ENCODE peak calls at places on chromosomes 7 and 10, in ten cellular contexts. P is adrenal gland; C is AG04450; Y is left ventricle myocardium inferior; O is NT2/D1; L is GM23248; U is astrocyte; N is IMR-90; I is tibial artery; W is CD4-positive, CD25-positive, alpha-beta regulatory T cell. V is an unnamed sample.

GRCh38 chr10:111128331-111129167 is 51.7 kb downstream of the ADRA2A start:
- DNase-seq in P (peak; percentile 55), C (no peak), Y (no peak), O (no peak), L (peak; percentile 87), U (peak; percentile 19), N (peak; percentile 12), I (no peak), W (no peak), V (peak; percentile 50)

GRCh38 chr10:62062752-62063512 is 161.4 kb downstream of the ARID5B start:
- DNase-seq in P (no peak), C (no peak), Y (no peak), O (no peak), L (peak; percentile 68), U (no peak), N (no peak), I (no peak), W (no peak), V (no peak)

GRCh38 chr10:24907956-24908355 is 44.5 kb downstream of the PRTFDC1 start:
- DNase-seq in P (no peak), C (no peak), Y (no peak), O (no peak), L (no peak), U (no peak), N (no peak), I (no peak), W (no peak), V (no peak)

GRCh38 chr7:114481995-114482394 is 67.4 kb downstream of the FOXP2 start:
- DNase-seq in P (no peak), C (peak; percentile 16), Y (no peak), O (no peak), L (peak; percentile 66), U (peak; percentile 17), N (peak; percentile 69), I (no peak), W (no peak), V (no peak)

GRCh38 chr10:107855933-107856332 is 691.4 kb upstream of the SORCS1 start:
- DNase-seq in P (no peak), C (no peak), Y (no peak), O (no peak), L (peak; percentile 13), U (no peak), N (no peak), I (no peak), W (no peak), V (no peak)

GRCh38 chr7:16881809-16882208 is at the start of gene AGR3:
- DNase-seq in P (no peak), C (no peak), Y (no peak), O (no peak), L (no peak), U (no peak), N (no peak), I (no peak), W (no peak), V (no peak)

GRCh38 chr10:118423800-118424479 is 81.8 kb upstream of the FAM204A start:
- DNase-seq in P (peak; percentile 87), C (peak; percentile 62), Y (peak; percentile 78), O (peak; percentile 94), L (peak; percentile 97), U (peak; percentile 67), N (peak; percentile 81), I (peak; percentile 78), W (peak; percentile 37), V (peak; percentile 97)

GRCh38 chr10:50385610-50386009 is 134.3 kb upstream of the ASAH2 start:
- DNase-seq in P (peak; percentile 19), C (no peak), Y (peak; percentile 22), O (no peak), L (peak; percentile 24), U (no peak), N (no peak), I (peak; percentile 48), W (no peak), V (no peak)

GRCh38 chr10:123154943-123155505 is 822 bp downstream of the BUB3 start:
- DNase-seq in P (peak; percentile 55), C (no peak), Y (no peak), O (no peak), L (peak; percentile 77), U (peak; percentile 50), N (peak; percentile 40), I (no peak), W (no peak), V (peak; percentile 82)

GRCh38 chr7:73647725-73648592 is 19.7 kb upstream of the VPS37D start:
- DNase-seq in P (no peak), C (no peak), Y (no peak), O (no peak), L (peak; percentile 48), U (no peak), N (no peak), I (no peak), W (no peak), V (peak; percentile 82)

GRCh38 chr10:12777840-12778585 is 223.5 kb downstream of the CCDC3 start:
- DNase-seq in P (no peak), C (no peak), Y (peak; percentile 22), O (no peak), L (no peak), U (no peak), N (no peak), I (no peak), W (no peak), V (no peak)

GRCh38 chr7:158267737-158268435 is 319.7 kb downstream of the PTPRN2 start:
- DNase-seq in P (no peak), C (no peak), Y (no peak), O (no peak), L (no peak), U (no peak), N (no peak), I (no peak), W (no peak), V (no peak)
- H3K9me3 ChIP-seq in P (no peaks in the 10 kb centered on the region), C (peaks cover 97% of the 10 kb centered on the region), Y (no peaks in the 10 kb centered on the region), O (no peaks in the 10 kb centered on the region), L (no peaks in the 10 kb centered on the region), U (peaks cover 11% of the 10 kb centered on the region), N (peaks cover 72% of the 10 kb centered on the region), I (no peaks in the 10 kb centered on the region), W (no peaks in the 10 kb centered on the region), V (peaks cover 55% of the 10 kb centered on the region)

GRCh38 chr7:37312608-37313007 is 136.1 kb downstream of the ELMO1 start:
- DNase-seq in P (no peak), C (no peak), Y (no peak), O (no peak), L (no peak), U (no peak), N (no peak), I (no peak), W (no peak), V (no peak)
- H3K9me3 ChIP-seq in P (no peaks in the 10 kb centered on the region), C (peaks cover 28% of the 10 kb centered on the region), Y (no peaks in the 10 kb centered on the region), O (no peaks in the 10 kb centered on the region), L (no peaks in the 10 kb centered on the region), U (no peaks in the 10 kb centered on the region), N (peaks cover 6% of the 10 kb centered on the region), I (no peaks in the 10 kb centered on the region), W (no peaks in the 10 kb centered on the region), V (peaks cover 4% of the 10 kb centered on the region)

GRCh38 chr7:157904211-157904865 is 567.5 kb downstream of the DNAJB6 start:
- DNase-seq in P (no peak), C (no peak), Y (no peak), O (no peak), L (no peak), U (no peak), N (no peak), I (no peak), W (no peak), V (peak; percentile 44)

GRCh38 chr7:157903715-157904114 is 566.9 kb downstream of the DNAJB6 start:
- DNase-seq in P (no peak), C (no peak), Y (no peak), O (no peak), L (no peak), U (no peak), N (no peak), I (no peak), W (no peak), V (peak; percentile 48)

GRCh38 chr7:157905740-157906461 is 569.1 kb downstream of the DNAJB6 start:
- DNase-seq in P (no peak), C (no peak), Y (peak; percentile 52), O (peak; percentile 81), L (no peak), U (no peak), N (no peak), I (no peak), W (no peak), V (peak; percentile 81)

GRCh38 chr7:157903296-157903695 is 566.5 kb downstream of the DNAJB6 start:
- DNase-seq in P (no peak), C (no peak), Y (no peak), O (no peak), L (no peak), U (no peak), N (no peak), I (no peak), W (no peak), V (no peak)

GRCh38 chr7:157904866-157905215 is 568.0 kb downstream of the DNAJB6 start:
- DNase-seq in P (no peak), C (no peak), Y (no peak), O (no peak), L (no peak), U (no peak), N (no peak), I (no peak), W (no peak), V (no peak)
- H3K9me3 ChIP-seq in P (no peaks in the 10 kb centered on the region), C (peaks cover 89% of the 10 kb centered on the region), Y (no peaks in the 10 kb centered on the region), O (no peaks in the 10 kb centered on the region), L (no peaks in the 10 kb centered on the region), U (peaks cover 2% of the 10 kb centered on the region), N (peaks cover 57% of the 10 kb centered on the region), I (no peaks in the 10 kb centered on the region), W (no peaks in the 10 kb centered on the region), V (peaks cover 82% of the 10 kb centered on the region)

GRCh38 chr7:57211428-57212100 is 79.3 kb upstream of the ZNF479 start:
- DNase-seq in P (no peak), C (no peak), Y (no peak), O (no peak), L (no peak), U (no peak), N (no peak), I (no peak), W (no peak), V (no peak)
- H3K9me3 ChIP-seq in P (no peaks in the 10 kb centered on the region), C (peaks cover 74% of the 10 kb centered on the region), Y (peaks cover 62% of the 10 kb centered on the region), O (no peaks in the 10 kb centered on the region), L (no peaks in the 10 kb centered on the region), U (peaks cover under 1% of the 10 kb centered on the region), N (peaks cover 26% of the 10 kb centered on the region), I (no peaks in the 10 kb centered on the region), W (no peaks in the 10 kb centered on the region), V (peaks cover 62% of the 10 kb centered on the region)

GRCh38 chr7:157944734-157945291 is 608.0 kb downstream of the DNAJB6 start:
- DNase-seq in P (no peak), C (no peak), Y (no peak), O (no peak), L (no peak), U (no peak), N (no peak), I (no peak), W (no peak), V (peak; percentile 11)
- H3K9me3 ChIP-seq in P (no peaks in the 10 kb centered on the region), C (peaks cover 66% of the 10 kb centered on the region), Y (peaks cover 25% of the 10 kb centered on the region), O (peaks cover 19% of the 10 kb centered on the region), L (no peaks in the 10 kb centered on the region), U (peaks cover 16% of the 10 kb centered on the region), N (peaks cover 58% of the 10 kb centered on the region), I (peaks cover 29% of the 10 kb centered on the region), W (no peaks in the 10 kb centered on the region), V (peaks cover 84% of the 10 kb centered on the region)

V was measured in endodermal cell.